ENCODE peak calls at places on chromosomes 3 and 15, in four cellular contexts. D, M, W and N are unnamed samples.

GRCh38 chr3:128051459-128051836 is 789 bp upstream of the SEC61A1 start:
- DNase-seq in W (no peak), M (no peak), D (no peak), N (no peak)

GRCh38 chr3:189950258-189950657 is 170.4 kb downstream of the P3H2 start:
- DNase-seq in W (no peak), M (no peak), D (no peak), N (no peak)

GRCh38 chr15:52098328-52098727 is 14.2 kb downstream of the BCL2L10 start:
- DNase-seq in D (no peak), W (peak), M (no peak), N (no peak)

GRCh38 chr3:125143538-125143937 is 69.0 kb downstream of the SLC12A8 start:
- DNase-seq in M (no peak), W (no peak), D (no peak), N (no peak)

GRCh38 chr15:29233566-29233965 is 36.1 kb downstream of the NSMCE3 start:
- DNase-seq in D (no peak), M (no peak), W (no peak), N (peak)

GRCh38 chr3:96719921-96720320 is 94.5 kb upstream of the EPHA6 start:
- DNase-seq in M (no peak), W (no peak), D (no peak), N (no peak)

GRCh38 chr15:101047301-101047781 is 128.2 kb downstream of the LRRK1 start:
- DNase-seq in M (no peak), D (no peak), W (peak), N (no peak)

GRCh38 chr15:90054618-90055097 is 47.6 kb downstream of the IDH2 start:
- DNase-seq in M (no peak), W (no peak), D (no peak), N (no peak)

GRCh38 chr3:71031914-71032521 is 551.5 kb downstream of the FOXP1 start:
- DNase-seq in D (no peak), M (no peak), W (no peak), N (no peak)

GRCh38 chr3:129161860-129162271 is 1.0 kb upstream of the ISY1 start:
- DNase-seq in W (peak), M (no peak), D (no peak), N (peak)

GRCh38 chr3:97235179-97235578 is 420.8 kb downstream of the EPHA6 start:
- DNase-seq in W (no peak), M (no peak), D (no peak), N (no peak)

GRCh38 chr3:101038393-101038792 is 45.2 kb upstream of the ABI3BP start:
- DNase-seq in M (no peak), D (no peak), W (peak), N (peak)

GRCh38 chr3:52507359-52507758 is 12.2 kb downstream of the STAB1 start:
- DNase-seq in W (peak), M (no peak), D (no peak), N (peak)

GRCh38 chr3:160797306-160797705 is 41.3 kb downstream of the PPM1L start:
- DNase-seq in W (no peak), M (no peak), D (no peak), N (no peak)

GRCh38 chr15:90306560-90306959 is 41.1 kb downstream of the NGRN start:
- DNase-seq in M (no peak), W (no peak), D (no peak), N (no peak)

GRCh38 chr3:46867550-46867898 is 4.3 kb upstream of the MYL3 start:
- DNase-seq in W (peak), D (no peak), M (no peak), N (no peak)